ENCODE peak calls at places on chromosome 18, in five cellular contexts. M is iris pigment epithelial cell; T is astrocyte of the cerebellum; L is activated naive CD8-positive, alpha-beta T cell treated with anti-CD3 and anti-CD28 coated beads for 36 hours; I is right lobe of liver. E is an unnamed sample.

GRCh38 chr18:50880108-50880465 is 1.2 kb downstream of the ME2 start:
- DNase-seq in M (no peak), T (no peak), L (no peak), I (no peak), E (no peak)

GRCh38 chr18:32779010-32779409 is 6.2 kb upstream of the KLHL14 start:
- DNase-seq in M (no peak), T (no peak), L (no peak), I (no peak), E (no peak)

GRCh38 chr18:76354348-76354747 is 140.7 kb downstream of the ZNF516 start:
- DNase-seq in M (peak), T (peak), L (no peak), I (no peak), E (no peak)

GRCh38 chr18:3448845-3449701 is 899 bp upstream of the TGIF1 start:
- DNase-seq in M (peak), T (peak), L (peak), I (peak), E (peak)

GRCh38 chr18:21181763-21182162 is 60.3 kb upstream of the GREB1L start:
- DNase-seq in M (no peak), T (no peak), L (no peak), I (no peak), E (no peak)

GRCh38 chr18:43682196-43682595 is 404.9 kb upstream of the SYT4 start:
- DNase-seq in M (no peak), T (no peak), L (no peak), I (no peak), E (no peak)

GRCh38 chr18:6836331-6836730 is 106.8 kb downstream of the ARHGAP28 start:
- DNase-seq in M (no peak), T (no peak), L (no peak), I (no peak), E (no peak)

GRCh38 chr18:61608306-61608705 is 275.1 kb downstream of the CDH20 start:
- DNase-seq in M (peak), T (no peak), L (no peak), I (no peak), E (no peak)

GRCh38 chr18:77632738-77633137 is 383.1 kb downstream of the GALR1 start:
- DNase-seq in M (no peak), T (no peak), L (no peak), I (no peak), E (no peak)

GRCh38 chr18:13276530-13277520 is 58.3 kb downstream of the LDLRAD4 start:
- DNase-seq in M (no peak), T (no peak), L (no peak), I (no peak), E (no peak)

GRCh38 chr18:54739476-54739875 is 88.8 kb upstream of the RAB27B start:
- DNase-seq in M (peak), T (no peak), L (no peak), I (no peak), E (no peak)

GRCh38 chr18:25873833-25874232 is 216.6 kb downstream of the SS18 start:
- DNase-seq in M (peak), T (no peak), L (no peak), I (no peak), E (no peak)

GRCh38 chr18:22674300-22674699 is 256.6 kb upstream of the CTAGE1 start:
- DNase-seq in M (peak), T (peak), L (no peak), I (no peak), E (peak)

GRCh38 chr18:26434887-26435286 is 113.5 kb downstream of the KCTD1 start:
- DNase-seq in M (no peak), T (no peak), L (no peak), I (no peak), E (no peak)

GRCh38 chr18:32847719-32848118 is 74.9 kb upstream of the KLHL14 start:
- DNase-seq in M (no peak), T (no peak), L (no peak), I (no peak), E (no peak)

GRCh38 chr18:44458777-44459176 is 221.9 kb upstream of the SETBP1 start:
- DNase-seq in M (peak), T (peak), L (no peak), I (no peak), E (peak)

GRCh38 chr18:67519582-67519981 is 3.1 kb upstream of the DSEL start:
- DNase-seq in M (peak), T (peak), L (no peak), I (no peak), E (peak)

GRCh38 chr18:49562481-49563129 is 748 bp downstream of the LIPG start:
- DNase-seq in M (peak), T (no peak), L (no peak), I (peak), E (no peak)

GRCh38 chr18:79852561-79853302 is 55.0 kb downstream of the KCNG2 start:
- DNase-seq in M (no peak), T (no peak), L (no peak), I (no peak), E (no peak)

GRCh38 chr18:53319628-53320027 is 904.8 kb downstream of the MBD2 start:
- DNase-seq in M (no peak), T (no peak), L (no peak), I (no peak), E (no peak)

GRCh38 chr18:36130883-36131653 is 1.4 kb downstream of the ELP2 start:
- DNase-seq in M (no peak), T (no peak), L (no peak), I (no peak), E (no peak)

GRCh38 chr18:51622676-51623075 is 425.2 kb upstream of the MEX3C start:
- DNase-seq in M (no peak), T (no peak), L (no peak), I (no peak), E (no peak)

GRCh38 chr18:78171954-78172353 is 807.7 kb upstream of the SALL3 start:
- DNase-seq in M (no peak), T (no peak), L (no peak), I (no peak), E (no peak)

GRCh38 chr18:80246656-80247402 is 485 bp downstream of the PARD6G start:
- DNase-seq in M (no peak), T (no peak), L (peak), I (peak), E (no peak)

GRCh38 chr18:58303363-58303762 is 259.3 kb downstream of the NEDD4L start:
- DNase-seq in M (no peak), T (no peak), L (peak), I (no peak), E (no peak)

GRCh38 chr18:25058520-25058919 is 293.4 kb downstream of the ZNF521 start:
- DNase-seq in M (no peak), T (no peak), L (no peak), I (no peak), E (no peak)

GRCh38 chr18:44130365-44130942 is 550.2 kb upstream of the SETBP1 start:
- DNase-seq in M (peak), T (peak), L (no peak), I (no peak), E (peak)

GRCh38 chr18:3921826-3922225 is 471.9 kb downstream of the TGIF1 start:
- DNase-seq in M (no peak), T (no peak), L (no peak), I (no peak), E (no peak)

GRCh38 chr18:908631-909621 is 4.3 kb downstream of the ADCYAP1 start:
- DNase-seq in M (no peak), T (no peak), L (no peak), I (no peak), E (no peak)

GRCh38 chr18:27057459-27058302 is 127.4 kb downstream of the CHST9 start:
- DNase-seq in M (no peak), T (peak), L (no peak), I (no peak), E (no peak)

GRCh38 chr18:24011095-24011917 is 3.2 kb upstream of the TTC39C start:
- DNase-seq in M (no peak), T (no peak), L (no peak), I (no peak), E (no peak)

GRCh38 chr18:45335644-45336043 is 279.6 kb upstream of the SLC14A2 start:
- DNase-seq in M (no peak), T (peak), L (no peak), I (no peak), E (no peak)

GRCh38 chr18:77038182-77038581 is 94.4 kb downstream of the MBP start:
- DNase-seq in M (no peak), T (no peak), L (no peak), I (no peak), E (no peak)

E was measured in H4.